ENCODE peak calls at places on chromosomes 1 and 21, in eight cellular contexts. V is sigmoid colon, O is ovary, M is upper lobe of left lung, E is SK-N-SH, U is HepG2, K is transverse colon, I is K562. C is an unnamed sample. For H3K27me3, the result is how much of the 10 kb centered on the place peaks cover.

GRCh38 chr1:80064524-80064923 is 1058.0 kb upstream of the ADGRL4 start:
- DNase-seq in V (no peak), O (no peak), M (no peak), E (no peak), U (no peak), K (no peak), I (no peak), C (no peak)

GRCh38 chr1:60283690-60284089 is 210.1 kb upstream of the C1orf87 start:
- DNase-seq in V (no peak), O (no peak), M (no peak), E (no peak), U (peak), K (no peak), I (no peak), C (no peak)

GRCh38 chr1:197321821-197322220 is 53.8 kb downstream of the CRB1 start:
- DNase-seq in V (no peak), O (no peak), M (no peak), E (no peak), U (no peak), K (no peak), I (no peak), C (no peak)

GRCh38 chr1:214335567-214335966 is 54.6 kb downstream of the SMYD2 start:
- DNase-seq in V (no peak), O (no peak), M (no peak), E (no peak), U (no peak), K (no peak), I (no peak), C (no peak)

GRCh38 chr1:7388488-7389185 is 382.5 kb upstream of the VAMP3 start:
- DNase-seq in V (peak), O (peak), M (peak), E (peak), U (no peak), K (no peak), I (no peak), C (peak)

GRCh38 chr1:210248341-210248740 is 15.7 kb downstream of the SERTAD4 start:
- DNase-seq in V (no peak), O (no peak), M (no peak), E (no peak), U (no peak), K (no peak), I (no peak), C (no peak)

GRCh38 chr1:94335950-94336349 is 82.2 kb upstream of the ABCD3 start:
- DNase-seq in V (peak), O (peak), M (no peak), E (peak), U (peak), K (peak), I (peak), C (no peak)

GRCh38 chr1:224170748-224171478 is 12.1 kb upstream of the DEGS1 start:
- DNase-seq in V (no peak), O (no peak), M (no peak), E (peak), U (peak), K (peak), I (no peak), C (no peak)

GRCh38 chr1:172708452-172708851 is 49.5 kb downstream of the FASLG start:
- DNase-seq in V (no peak), O (no peak), M (no peak), E (no peak), U (no peak), K (no peak), I (no peak), C (no peak)

GRCh38 chr1:175169305-175170018 is 23.1 kb downstream of the KIAA0040 start:
- DNase-seq in V (no peak), O (no peak), M (no peak), E (no peak), U (no peak), K (no peak), I (no peak), C (no peak)

GRCh38 chr1:180926164-180926981 is 13.7 kb downstream of the KIAA1614 start:
- DNase-seq in V (peak), O (peak), M (peak), E (peak), U (no peak), K (no peak), I (no peak), C (no peak)

GRCh38 chr1:51792864-51793263 is 85.7 kb downstream of the NRDC start:
- DNase-seq in V (no peak), O (no peak), M (no peak), E (no peak), U (no peak), K (no peak), I (no peak), C (no peak)

GRCh38 chr21:44615881-44616590 is 4.2 kb downstream of the KRTAP10-8 start:
- DNase-seq in V (no peak), O (no peak), M (peak), E (no peak), U (no peak), K (no peak), I (no peak), C (peak)

GRCh38 chr1:204565617-204566582 is 49.7 kb downstream of the MDM4 start:
- DNase-seq in V (peak), O (peak), M (no peak), E (peak), U (peak), K (peak), I (peak), C (no peak)

GRCh38 chr1:17922833-17923232 is 167.7 kb downstream of the ACTL8 start:
- DNase-seq in V (no peak), O (no peak), M (no peak), E (peak), U (peak), K (peak), I (peak), C (no peak)

GRCh38 chr1:116465477-116465844 is 92.4 kb downstream of the ATP1A1 start:
- DNase-seq in V (no peak), O (no peak), M (no peak), E (no peak), U (no peak), K (no peak), I (no peak), C (no peak)

GRCh38 chr1:59446257-59446901 is 149.5 kb downstream of the FGGY start:
- DNase-seq in V (peak), O (no peak), M (no peak), E (peak), U (no peak), K (peak), I (no peak), C (no peak)

GRCh38 chr1:101293461-101294045 is 56.7 kb downstream of the S1PR1 start:
- DNase-seq in V (no peak), O (no peak), M (no peak), E (no peak), U (no peak), K (no peak), I (no peak), C (no peak)

GRCh38 chr1:157157481-157158190 is 19.4 kb upstream of the ETV3 start:
- DNase-seq in V (no peak), O (no peak), M (no peak), E (no peak), U (no peak), K (no peak), I (no peak), C (no peak)

GRCh38 chr1:78492376-78492950 is 1.7 kb downstream of the PTGFR start:
- DNase-seq in V (no peak), O (no peak), M (no peak), E (no peak), U (no peak), K (no peak), I (no peak), C (no peak)

GRCh38 chr1:231407537-231408396 is 14.3 kb downstream of the EGLN1 start:
- DNase-seq in V (no peak), O (no peak), M (no peak), E (no peak), U (no peak), K (no peak), I (no peak), C (no peak)

GRCh38 chr1:9612162-9612845 is 23.6 kb downstream of the TMEM201 start:
- DNase-seq in V (no peak), O (no peak), M (peak), E (peak), U (no peak), K (no peak), I (no peak), C (no peak)

GRCh38 chr1:86753700-86754099 is 49.3 kb downstream of the SH3GLB1 start:
- DNase-seq in V (no peak), O (no peak), M (no peak), E (peak), U (peak), K (no peak), I (no peak), C (no peak)

GRCh38 chr1:234862944-234863515 is 253.1 kb upstream of the IRF2BP2 start:
- DNase-seq in V (peak), O (peak), M (no peak), E (no peak), U (peak), K (peak), I (no peak), C (no peak)

GRCh38 chr1:119815361-119815760 is 4.1 kb upstream of the REG4 start:
- DNase-seq in V (no peak), O (no peak), M (no peak), E (no peak), U (no peak), K (no peak), I (no peak), C (no peak)

GRCh38 chr1:243806310-243806709 is 43.7 kb downstream of the AKT3 start:
- DNase-seq in V (no peak), O (no peak), M (no peak), E (no peak), U (no peak), K (no peak), I (no peak), C (no peak)

GRCh38 chr1:65722461-65722860 is 70.2 kb upstream of the PDE4B start:
- DNase-seq in V (no peak), O (no peak), M (no peak), E (no peak), U (no peak), K (no peak), I (no peak), C (no peak)

GRCh38 chr1:60090662-60091061 is 17.1 kb upstream of the C1orf87 start:
- DNase-seq in V (no peak), O (no peak), M (no peak), E (no peak), U (no peak), K (no peak), I (no peak), C (no peak)

GRCh38 chr1:167095368-167095767 is 1.5 kb downstream of the STYXL2 start:
- DNase-seq in V (no peak), O (no peak), M (no peak), E (peak), U (no peak), K (no peak), I (no peak), C (no peak)

GRCh38 chr21:16419188-16419874 is 689.5 kb downstream of the USP25 start:
- DNase-seq in V (peak), O (peak), M (no peak), E (peak), U (peak), K (peak), I (no peak), C (peak)

GRCh38 chr1:43770111-43770510 is 62.8 kb downstream of the ST3GAL3 start:
- DNase-seq in V (no peak), O (no peak), M (no peak), E (no peak), U (no peak), K (no peak), I (no peak), C (no peak)

GRCh38 chr1:157198619-157199420 is 60.6 kb upstream of the ETV3 start:
- DNase-seq in V (peak), O (no peak), M (no peak), E (no peak), U (no peak), K (no peak), I (no peak), C (peak)

GRCh38 chr1:51217101-51217500 is 19.0 kb upstream of the RNF11 start:
- DNase-seq in V (no peak), O (no peak), M (no peak), E (no peak), U (peak), K (no peak), I (no peak), C (no peak)

GRCh38 chr1:109499661-109500536 is 6.0 kb downstream of the CYB561D1 start:
- DNase-seq in V (no peak), O (no peak), M (no peak), E (peak), U (peak), K (peak), I (peak), C (no peak)

GRCh38 chr1:226526801-226527595 is 21.6 kb upstream of the STUM start:
- DNase-seq in V (no peak), O (peak), M (peak), E (peak), U (peak), K (peak), I (peak), C (no peak)

GRCh38 chr1:150546294-150546937 is 2.8 kb upstream of the ADAMTSL4 start:
- DNase-seq in V (no peak), O (no peak), M (no peak), E (no peak), U (no peak), K (no peak), I (peak), C (no peak)
- TF ChIP-seq EP300 in V (no peak), O (no peak), M (no peak), E (no peak), U (no peak), K (no peak), I (no peak), C (no peak)

DNA sequence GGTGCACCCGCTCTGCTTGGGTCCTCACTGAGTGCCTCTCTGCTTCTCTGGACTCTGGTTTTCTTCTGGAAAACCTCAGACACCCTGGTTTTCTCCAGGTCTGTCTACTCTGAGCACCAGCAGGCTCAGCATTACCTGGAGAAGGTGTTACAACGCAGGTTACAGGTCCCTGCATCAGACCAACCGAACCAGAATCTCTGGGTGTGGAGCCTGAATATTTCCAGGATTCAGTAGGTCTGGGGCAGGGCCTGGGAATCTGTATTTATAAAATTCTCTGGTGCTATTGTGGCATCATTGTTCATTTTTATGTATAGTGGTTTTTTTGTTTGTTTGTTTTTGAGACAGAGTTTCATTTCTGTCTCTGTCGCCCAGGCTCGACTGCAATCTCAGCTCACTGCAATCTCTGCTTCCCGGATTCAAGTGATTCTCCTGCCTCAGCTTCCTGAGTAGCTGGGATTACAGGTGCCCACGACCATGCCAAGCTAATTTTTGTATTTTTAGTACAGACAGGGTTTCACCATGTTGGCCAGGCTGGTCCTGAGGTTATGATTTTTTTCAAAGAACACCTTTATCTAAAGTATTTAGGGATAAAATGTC is 1.5 kb upstream of the SLC30A2 start:
- DNase-seq in V (no peak), O (no peak), M (no peak), E (no peak), U (no peak), K (no peak), I (no peak), C (no peak)
- H3K27me3 ChIP-seq in V (under half), O (under half), M (under half), E (half or more), U (half or more), K (half or more), I (under half), C (half or more)

GRCh38 chr1:230026572-230026971 is 40.5 kb upstream of the GALNT2 start:
- DNase-seq in V (no peak), O (no peak), M (no peak), E (no peak), U (no peak), K (peak), I (no peak), C (peak)
- TF ChIP-seq EP300 in V (no peak), O (no peak), M (no peak), E (no peak), U (no peak), K (no peak), I (no peak), C (no peak)

GRCh38 chr21:33033094-33033951 is 7.6 kb downstream of the OLIG2 start:
- DNase-seq in V (peak), O (no peak), M (peak), E (no peak), U (no peak), K (no peak), I (no peak), C (no peak)
- H3K27me3 ChIP-seq in V (under half), O (under half), M (under half), E (half or more), U (half or more), K (half or more), I (under half), C (half or more)

GRCh38 chr1:152035406-152036315 is 1.1 kb downstream of the S100A11 start:
- DNase-seq in V (no peak), O (no peak), M (no peak), E (no peak), U (no peak), K (peak), I (peak), C (no peak)
- TF ChIP-seq EP300 in V (no peak), O (no peak), M (no peak), E (no peak), U (no peak), K (no peak), I (no peak), C (no peak)

C was measured in esophagus muscularis mucosa.